ENCODE peak calls at places on chromosomes 2 and 18, in nine cellular contexts. H is heart left ventricle; S is fibroblast of lung; A is Karpas-422; B is ovary; P is CD8-positive, alpha-beta memory T cell; U is MM.1S; D is prostate gland; L is SJSA1. Z is an unnamed sample.

GRCh38 chr18:25144835-25145234 is 207.1 kb downstream of the ZNF521 start:
- DNase-seq in H (peak; percentile 59), S (peak; percentile 87), A (no peak), B (peak; percentile 56), P (no peak), U (no peak), D (no peak), L (no peak), Z (no peak)

GRCh38 chr2:120715941-120716340 is 19.7 kb upstream of the GLI2 start:
- DNase-seq in H (no peak), S (no peak), A (no peak), B (no peak), P (no peak), U (no peak), D (peak; percentile 47), L (no peak), Z (no peak)

GRCh38 chr2:54409752-54410151 is 46.4 kb upstream of the SPTBN1 start:
- DNase-seq in H (no peak), S (no peak), A (no peak), B (no peak), P (no peak), U (no peak), D (no peak), L (no peak), Z (no peak)

GRCh38 chr2:132583666-132584360 is 86.2 kb downstream of the LYPD1 start:
- DNase-seq in H (no peak), S (no peak), A (no peak), B (no peak), P (no peak), U (no peak), D (no peak), L (no peak), Z (no peak)

GRCh38 chr18:29753379-29753778 is 1289.2 kb downstream of the DSC3 start:
- DNase-seq in H (no peak), S (no peak), A (no peak), B (no peak), P (no peak), U (no peak), D (no peak), L (no peak), Z (no peak)

GRCh38 chr18:950882-951539 is 46.3 kb downstream of the ADCYAP1 start:
- DNase-seq in H (no peak), S (no peak), A (no peak), B (no peak), P (no peak), U (no peak), D (no peak), L (peak; percentile 42), Z (no peak)

GRCh38 chr18:56315363-56315762 is 323.0 kb downstream of the TXNL1 start:
- DNase-seq in H (no peak), S (no peak), A (no peak), B (no peak), P (no peak), U (no peak), D (no peak), L (peak; percentile 7), Z (no peak)

GRCh38 chr2:139759000-139759505 is 978.9 kb upstream of the NXPH2 start:
- DNase-seq in H (no peak), S (no peak), A (no peak), B (no peak), P (no peak), U (peak; percentile 78), D (no peak), L (no peak), Z (no peak)

DNA sequence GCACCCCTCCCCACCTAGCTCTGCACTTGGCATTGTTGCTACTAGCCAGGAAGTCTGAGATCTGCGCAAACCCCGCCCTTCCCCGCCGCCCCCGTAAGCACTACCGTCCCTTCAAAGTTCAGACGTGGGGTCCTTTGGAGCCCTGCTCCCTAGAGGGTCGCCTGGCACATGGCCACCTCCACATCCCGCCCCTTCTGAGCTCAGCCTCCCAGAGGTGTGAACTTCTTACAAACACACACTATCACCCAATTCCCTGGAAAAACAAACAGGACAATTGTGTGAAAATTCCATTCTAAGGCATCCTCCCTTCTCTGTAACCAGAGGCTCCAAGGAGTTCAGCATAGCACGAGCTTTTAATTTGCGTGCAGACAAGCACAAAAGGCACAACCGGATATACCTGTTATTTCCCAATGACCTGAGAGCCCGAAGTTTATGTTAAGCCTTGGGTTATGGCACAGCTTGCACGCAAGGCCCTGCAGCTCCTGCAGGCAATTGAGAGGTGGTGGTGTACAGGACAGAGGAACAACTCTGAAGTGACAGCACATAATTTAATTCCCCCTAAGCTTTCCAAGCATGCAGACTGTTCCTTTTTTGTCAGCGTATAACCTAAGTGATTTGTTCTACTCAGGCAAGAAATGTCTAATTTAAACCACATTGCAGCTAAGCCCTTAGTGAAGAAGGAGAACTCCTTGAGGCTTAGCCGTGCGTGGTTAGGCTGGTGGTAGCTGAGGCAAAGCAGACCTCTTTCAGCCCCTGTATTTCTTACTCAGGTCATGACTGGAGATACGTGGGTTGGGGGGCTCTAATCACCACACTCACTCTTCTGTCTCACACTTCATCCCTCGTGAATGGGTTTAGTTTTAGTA is 20.3 kb upstream of the CYP1B1 start:
- DNase-seq in H (peak; percentile 82), S (no peak), A (no peak), B (no peak), P (no peak), U (no peak), D (peak; percentile 80), L (peak; percentile 97), Z (no peak)
- H3K27ac ChIP-seq in H (peak overlapping the region; percentile 91), S (no peak overlapping the region), A (no peak overlapping the region), B (no peak overlapping the region), P (no peak overlapping the region), U (no peak overlapping the region), D (peak overlapping the region; percentile 62), L (peak overlapping the region; percentile 80), Z (peak overlapping the region; percentile 80)

GRCh38 chr2:74205586-74205985 is 7.2 kb downstream of the MTHFD2 start:
- DNase-seq in H (no peak), S (no peak), A (no peak), B (no peak), P (no peak), U (peak; percentile 68), D (peak; percentile 76), L (no peak), Z (no peak)

GRCh38 chr2:74201596-74201995 is 3.2 kb downstream of the MTHFD2 start:
- DNase-seq in H (no peak), S (peak; percentile 87), A (no peak), B (no peak), P (no peak), U (no peak), D (no peak), L (no peak), Z (no peak)

GRCh38 chr2:74205113-74205512 is 6.7 kb downstream of the MTHFD2 start:
- DNase-seq in H (no peak), S (no peak), A (no peak), B (no peak), P (no peak), U (no peak), D (no peak), L (no peak), Z (no peak)

GRCh38 chr2:74204436-74204835 is 6.0 kb downstream of the MTHFD2 start:
- DNase-seq in H (no peak), S (no peak), A (no peak), B (no peak), P (no peak), U (no peak), D (no peak), L (no peak), Z (no peak)

DNA sequence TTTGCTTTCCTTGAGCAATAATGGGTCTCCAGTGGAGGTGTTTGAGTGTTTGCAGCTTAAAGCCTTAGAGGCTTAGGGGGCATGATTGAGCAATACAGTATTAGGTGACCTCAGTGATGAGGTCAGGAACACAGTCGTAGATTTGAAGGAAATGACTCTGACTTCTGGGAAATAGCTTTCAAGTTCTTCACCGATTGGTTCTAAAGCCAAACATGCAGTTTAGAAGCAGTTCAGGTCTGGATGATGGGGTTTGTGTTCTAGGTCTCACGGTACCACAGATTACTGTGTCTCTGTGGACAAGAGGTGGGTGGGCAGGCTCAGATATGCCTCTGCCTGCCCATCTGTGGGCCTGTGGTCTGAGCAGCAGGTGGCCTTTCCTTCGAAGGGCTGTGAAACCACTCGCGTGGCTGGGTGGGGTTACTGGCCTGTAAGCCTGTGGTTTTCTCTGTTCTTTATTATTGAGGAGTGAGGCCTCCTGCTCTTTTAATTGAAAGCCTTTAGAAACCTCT is 7.8 kb downstream of the MTHFD2 start:
- DNase-seq in H (no peak), S (peak; percentile 79), A (no peak), B (no peak), P (no peak), U (peak; percentile 85), D (no peak), L (no peak), Z (no peak)
- H3K4me3 ChIP-seq in H (peak overlapping the region; percentile 21), S (no peak overlapping the region), A (no peak overlapping the region), B (no peak overlapping the region), P (peak overlapping the region; percentile 6), U (peak overlapping the region; percentile 24), D (no peak overlapping the region), L (no peak overlapping the region), Z (no peak overlapping the region)

GRCh38 chr18:8847066-8847755 is 141.9 kb downstream of the MTCL1 start:
- DNase-seq in H (no peak), S (no peak), A (no peak), B (no peak), P (no peak), U (no peak), D (no peak), L (no peak), Z (no peak)

GRCh38 chr18:8851659-8852058 is 146.3 kb downstream of the MTCL1 start:
- DNase-seq in H (no peak), S (no peak), A (no peak), B (no peak), P (no peak), U (no peak), D (no peak), L (no peak), Z (no peak)

GRCh38 chr18:8847900-8848299 is 142.5 kb downstream of the MTCL1 start:
- DNase-seq in H (peak; percentile 54), S (no peak), A (no peak), B (no peak), P (no peak), U (no peak), D (no peak), L (no peak), Z (no peak)

GRCh38 chr18:8849696-8850095 is 144.3 kb downstream of the MTCL1 start:
- DNase-seq in H (no peak), S (no peak), A (no peak), B (no peak), P (no peak), U (no peak), D (no peak), L (no peak), Z (no peak)

DNA sequence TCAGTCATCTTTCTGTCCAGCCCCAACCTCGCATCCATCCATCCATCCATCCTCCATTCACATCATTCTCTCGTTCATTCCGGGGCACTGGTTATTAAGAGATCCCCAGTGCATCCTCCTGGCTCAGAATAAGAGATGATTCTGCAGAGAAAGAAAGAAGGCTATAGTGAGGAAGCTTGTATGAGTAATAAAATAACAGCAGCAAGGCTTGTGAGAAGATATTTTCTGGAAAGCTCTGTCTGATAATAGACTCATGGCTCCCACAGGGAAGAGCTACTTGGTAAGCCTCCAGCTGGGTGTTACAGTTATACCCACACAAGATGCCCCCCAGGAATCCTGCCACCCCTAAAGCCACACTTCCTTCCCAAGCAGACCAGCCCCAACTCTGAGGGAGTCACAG is 143.2 kb downstream of the MTCL1 start:
- DNase-seq in H (no peak), S (no peak), A (no peak), B (no peak), P (no peak), U (no peak), D (no peak), L (no peak), Z (no peak)
- H3K27me3 ChIP-seq in H (no peaks in the 10 kb centered on the region), S (no peaks in the 10 kb centered on the region), A (no peaks in the 10 kb centered on the region), B (no peaks in the 10 kb centered on the region), P (no peaks in the 10 kb centered on the region), U (no peaks in the 10 kb centered on the region), D (no peaks in the 10 kb centered on the region), L (no peaks in the 10 kb centered on the region), Z (no peaks in the 10 kb centered on the region)

GRCh38 chr2:16197504-16198147 is 257.3 kb downstream of the MYCN start:
- DNase-seq in H (no peak), S (no peak), A (no peak), B (no peak), P (no peak), U (no peak), D (no peak), L (no peak), Z (no peak)
- H3K27ac ChIP-seq in H (no peak overlapping the region), S (no peak overlapping the region), A (no peak overlapping the region), B (no peak overlapping the region), P (no peak overlapping the region), U (no peak overlapping the region), D (no peak overlapping the region), L (no peak overlapping the region), Z (no peak overlapping the region)

Z was measured in left lung.